ENCODE peak calls at places on chromosomes 4 and X, in ten cellular contexts. C, A, D, N, I, L, Q, J, S and B are unnamed samples.
A peak's percentile ranks its signal among the peaks of the same experiment; 100 is the strongest.

GRCh38 chr4:910366-911091 is 21.6 kb downstream of the GAK start:
- DNase-seq in L (no peak), I (no peak), J (no peak), N (peak; percentile 38), Q (peak; percentile 48), A (peak; percentile 34), D (no peak), S (no peak), C (no peak), B (no peak)

GRCh38 chr4:41418444-41418843 is 119.5 kb upstream of the LIMCH1 start:
- DNase-seq in S (no peak), D (no peak), L (no peak), I (no peak), N (no peak), Q (no peak), J (peak; percentile 16), C (no peak), A (peak; percentile 87), B (no peak)

GRCh38 chrX:139844163-139844562 is 88.7 kb downstream of the ATP11C start:
- DNase-seq in C (no peak), N (no peak), S (no peak), Q (no peak), L (no peak), A (no peak), I (no peak), D (no peak), J (no peak), B (no peak)

GRCh38 chr4:52657630-52658501 is 1.2 kb downstream of the USP46 start:
- DNase-seq in Q (no peak), I (peak; percentile 6), L (peak; percentile 71), N (no peak), S (no peak), J (peak; percentile 69), D (no peak), A (peak; percentile 67), C (no peak), B (peak; percentile 12)

GRCh38 chrX:111035256-111035655 is 60.7 kb upstream of the PAK3 start:
- DNase-seq in C (no peak), N (no peak), J (no peak), I (no peak), D (no peak), L (no peak), A (no peak), Q (no peak), S (no peak), B (no peak)

GRCh38 chr4:85028910-85029309 is 62.4 kb upstream of the WDFY3 start:
- DNase-seq in I (no peak), N (no peak), Q (no peak), L (no peak), J (peak; percentile 22), D (no peak), C (no peak), S (no peak), A (no peak), B (no peak)

GRCh38 chrX:139828830-139829229 is 104.0 kb downstream of the ATP11C start:
- DNase-seq in A (no peak), J (no peak), D (no peak), Q (no peak), S (no peak), C (no peak), I (no peak), N (no peak), L (no peak), B (no peak)

GRCh38 chr4:26060286-26060685 is 146.3 kb downstream of the SMIM20 start:
- DNase-seq in Q (no peak), C (no peak), L (no peak), N (no peak), J (peak; percentile 69), S (no peak), I (no peak), A (no peak), D (no peak), B (no peak)

GRCh38 chr4:25834411-25835107 is 28.2 kb downstream of the SEL1L3 start:
- DNase-seq in N (no peak), A (no peak), J (no peak), C (no peak), S (no peak), Q (no peak), D (peak; percentile 75), I (no peak), L (no peak), B (no peak)

GRCh38 chr4:139245590-139245989 is 34.4 kb downstream of the MGARP start:
- DNase-seq in S (no peak), D (no peak), L (no peak), J (peak; percentile 41), Q (no peak), A (no peak), C (no peak), I (no peak), N (no peak), B (no peak)

GRCh38 chrX:39603291-39603690 is 494.5 kb downstream of the BCOR start:
- DNase-seq in C (no peak), L (no peak), I (no peak), J (no peak), Q (no peak), N (no peak), S (no peak), D (no peak), A (no peak), B (no peak)

GRCh38 chr4:17336524-17336941 is 175.4 kb downstream of the QDPR start:
- DNase-seq in I (no peak), S (no peak), A (no peak), D (no peak), L (no peak), N (no peak), Q (no peak), J (peak; percentile 48), C (no peak), B (peak; percentile 20)

DNA sequence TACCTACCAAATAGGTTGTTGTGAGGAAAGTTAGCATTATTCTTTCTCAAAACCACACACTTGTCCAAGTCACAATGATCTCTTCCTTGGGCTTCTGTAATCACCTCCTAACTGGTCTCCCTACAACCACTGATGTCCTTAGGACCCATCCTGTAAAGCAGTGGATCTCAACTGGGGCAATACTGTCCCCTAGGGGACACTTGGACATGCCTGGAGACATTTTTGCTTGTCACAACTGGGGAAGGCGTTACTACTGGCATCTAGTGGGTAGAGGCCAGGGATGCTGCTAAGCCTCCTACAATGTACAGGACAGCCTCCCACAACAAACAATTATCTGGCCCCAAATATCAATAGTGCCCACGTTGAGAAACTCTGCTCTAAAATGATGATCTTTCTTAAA is 118.7 kb upstream of the AP1S2 start:
- DNase-seq in L (no peak), A (no peak), Q (no peak), I (peak; percentile 10), C (no peak), J (peak; percentile 19), D (peak; percentile 49), S (no peak), N (no peak), B (peak; percentile 13)
- TF ChIP-seq CTCF in L (peak; percentile 57), A (peak; percentile 50), Q (peak; percentile 47), I (peak; percentile 42), C (no peak), J (peak; percentile 31), D (peak; percentile 78), S (peak; percentile 35), N (peak; percentile 55), B (no peak)

GRCh38 chr4:61773655-61774245 is 573.6 kb downstream of the ADGRL3 start:
- DNase-seq in L (no peak), I (no peak), Q (no peak), N (no peak), A (no peak), J (no peak), S (no peak), C (no peak), D (no peak), B (no peak)

GRCh38 chr4:61772116-61772515 is 572.0 kb downstream of the ADGRL3 start:
- DNase-seq in S (no peak), N (no peak), Q (no peak), L (no peak), C (no peak), D (no peak), A (no peak), I (no peak), J (no peak), B (no peak)

DNA sequence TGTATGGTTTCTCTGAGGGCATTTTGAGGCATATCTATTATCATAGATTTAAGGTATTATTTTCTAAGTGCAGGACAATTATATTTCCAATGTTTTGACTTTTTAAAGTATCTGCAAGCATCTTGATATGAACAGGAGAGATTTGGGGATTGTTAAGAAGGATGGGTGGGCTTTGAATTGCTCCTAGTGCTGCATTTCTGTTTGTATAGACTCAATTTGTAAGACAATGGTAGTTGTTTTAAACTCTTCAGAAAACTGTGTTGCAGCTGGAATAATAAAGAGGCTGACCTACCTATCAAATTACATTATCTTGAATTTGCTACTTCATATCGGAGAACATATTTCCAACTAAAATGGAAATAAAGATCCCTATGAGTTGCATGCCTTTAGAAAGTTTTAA is 570.3 kb downstream of the ADGRL3 start:
- DNase-seq in Q (no peak), S (no peak), J (no peak), I (no peak), D (no peak), L (no peak), C (no peak), A (no peak), N (no peak), B (no peak)
- TF ChIP-seq CTCF in Q (no peak), S (no peak), J (no peak), I (no peak), D (no peak), L (no peak), C (no peak), A (no peak), N (no peak), B (no peak)

GRCh38 chrX:5117816-5118215 is 1110.9 kb downstream of the NLGN4X start:
- DNase-seq in J (no peak), A (no peak), N (no peak), I (no peak), Q (no peak), L (no peak), S (no peak), D (no peak), C (no peak), B (no peak)

DNA sequence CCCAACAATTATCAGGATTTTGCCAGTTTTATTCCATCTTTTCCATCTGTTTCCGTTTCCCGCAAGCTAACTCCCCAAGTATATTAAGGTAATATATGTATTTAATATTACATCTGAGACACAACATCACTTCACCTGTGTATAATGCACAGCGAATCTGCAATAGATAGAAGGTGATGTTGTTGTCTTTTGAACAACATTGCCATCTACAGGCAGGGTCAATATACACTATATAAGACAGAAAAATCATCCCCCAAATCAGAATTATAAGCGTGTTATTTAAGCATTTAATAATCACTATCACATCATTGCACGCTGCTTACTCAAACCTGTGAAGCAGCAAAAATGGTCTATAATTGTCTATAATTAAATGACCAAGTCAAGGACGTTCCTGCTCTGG is 1115.5 kb downstream of the NLGN4X start:
- DNase-seq in L (no peak), S (no peak), A (no peak), I (no peak), N (no peak), C (no peak), D (no peak), Q (no peak), J (no peak), B (no peak)
- TF ChIP-seq CTCF in L (peak; percentile 68), S (peak; percentile 62), A (no peak), I (peak; percentile 74), N (peak; percentile 28), C (no peak), D (peak; percentile 15), Q (peak; percentile 36), J (no peak), B (no peak)

GRCh38 chr4:125243835-125244397 is 70.8 kb upstream of the FAT4 start:
- DNase-seq in N (no peak), S (no peak), C (no peak), A (no peak), I (no peak), D (no peak), J (peak; percentile 12), Q (no peak), L (no peak), B (no peak)

GRCh38 chr4:125244848-125245450 is 69.8 kb upstream of the FAT4 start:
- DNase-seq in C (no peak), A (no peak), I (no peak), N (no peak), L (no peak), Q (no peak), J (peak; percentile 47), D (no peak), S (no peak), B (no peak)
- TF ChIP-seq CTCF in C (no peak), A (peak; percentile 57), I (peak; percentile 68), N (no peak), L (peak; percentile 72), Q (peak; percentile 42), J (peak; percentile 54), D (no peak), S (no peak), B (peak; percentile 46)